ENCODE peak calls at places on chromosomes 2 and 18, in seven cellular contexts. J, D, N, K, R, H and W are unnamed samples.

GRCh38 chr2:72627059-72627458 is 198.8 kb downstream of the EXOC6B start:
- DNase-seq in J (no peak), D (no peak), N (no peak), K (no peak), R (no peak), H (no peak), W (peak)

GRCh38 chr18:23059541-23060465 is 75.5 kb upstream of the CABLES1 start:
- DNase-seq in J (no peak), D (peak), N (no peak), K (no peak), R (no peak), H (no peak), W (no peak)

GRCh38 chr18:21196426-21196825 is 45.6 kb upstream of the GREB1L start:
- DNase-seq in J (no peak), D (no peak), N (no peak), K (no peak), R (no peak), H (no peak), W (no peak)

GRCh38 chr2:159549234-159549633 is 67.1 kb downstream of the BAZ2B start:
- DNase-seq in J (no peak), D (no peak), N (no peak), K (no peak), R (no peak), H (no peak), W (peak)

GRCh38 chr2:178978667-178979066 is 71.3 kb downstream of the CCDC141 start:
- DNase-seq in J (no peak), D (no peak), N (no peak), K (no peak), R (no peak), H (no peak), W (no peak)

GRCh38 chr2:128090575-128090908 is 458 bp upstream of the UGGT1 start:
- DNase-seq in J (no peak), D (no peak), N (no peak), K (no peak), R (no peak), H (no peak), W (no peak)

GRCh38 chr2:191115391-191115790 is 35.4 kb downstream of the STAT4 start:
- DNase-seq in J (peak), D (no peak), N (peak), K (no peak), R (peak), H (no peak), W (peak)

GRCh38 chr18:39742015-39742466 is 2176.4 kb upstream of the CELF4 start:
- DNase-seq in J (no peak), D (no peak), N (no peak), K (no peak), R (no peak), H (peak), W (peak)

GRCh38 chr2:129908721-129909373 is 70.6 kb upstream of the RAB6C start:
- DNase-seq in J (no peak), D (no peak), N (no peak), K (no peak), R (no peak), H (no peak), W (no peak)